ENCODE peak calls at places on chromosomes 6 and 20, in nine cellular contexts. P is osteoblast; I is cardiac muscle cell; F is CD8-positive, alpha-beta T cell; L is HTR-8/SVneo; S is SJSA1; H is HAP-1; O is T-helper 2 cell; N is activated CD4-positive, CD25-positive, alpha-beta regulatory T cell. G is an unnamed sample.

GRCh38 chr20:3679749-3680700 is 1.8 kb downstream of the ADAM33 start:
- DNase-seq in P (peak; percentile 98), I (no peak), F (no peak), L (peak; percentile 57), S (no peak), H (no peak), O (no peak), N (no peak), G (no peak)

GRCh38 chr6:169868458-169868857 is 117.0 kb downstream of the ERMARD start:
- DNase-seq in P (no peak), I (no peak), F (peak; percentile 49), L (no peak), S (no peak), H (no peak), O (no peak), N (no peak), G (no peak)

GRCh38 chr6:43247115-43247999 is 4.1 kb downstream of the TTBK1 start:
- DNase-seq in P (peak; percentile 99), I (peak; percentile 90), F (peak; percentile 78), L (peak; percentile 91), S (no peak), H (peak; percentile 71), O (peak; percentile 73), N (peak; percentile 64), G (peak; percentile 47)

GRCh38 chr6:28606424-28607391 is 81.0 kb downstream of the GPX5 start:
- DNase-seq in P (peak; percentile 91), I (peak; percentile 81), F (no peak), L (peak; percentile 88), S (peak; percentile 78), H (peak; percentile 88), O (no peak), N (no peak), G (peak; percentile 93)

GRCh38 chr20:1273366-1273765 is 7.3 kb downstream of the SNPH start:
- DNase-seq in P (no peak), I (no peak), F (no peak), L (no peak), S (no peak), H (no peak), O (no peak), N (no peak), G (no peak)

GRCh38 chr6:44162876-44163625 is 4.4 kb downstream of the CAPN11 start:
- DNase-seq in P (peak; percentile 54), I (no peak), F (no peak), L (no peak), S (peak; percentile 72), H (no peak), O (no peak), N (no peak), G (no peak)

GRCh38 chr6:17393335-17394191 is at the start of gene CAP2:
- DNase-seq in P (peak; percentile 94), I (peak; percentile 89), F (no peak), L (peak; percentile 72), S (peak; percentile 62), H (peak; percentile 82), O (no peak), N (no peak), G (no peak)

GRCh38 chr20:5100684-5101347 is 18.9 kb downstream of the PCNA start:
- DNase-seq in P (peak; percentile 73), I (peak; percentile 68), F (peak; percentile 78), L (peak; percentile 54), S (peak; percentile 27), H (peak; percentile 39), O (peak; percentile 56), N (peak; percentile 62), G (peak; percentile 75)

GRCh38 chr20:59318201-59318790 is 17.9 kb downstream of the EDN3 start:
- DNase-seq in P (no peak), I (no peak), F (no peak), L (no peak), S (no peak), H (no peak), O (no peak), N (no peak), G (no peak)

GRCh38 chr20:6074145-6074561 is 20.3 kb upstream of the LRRN4 start:
- DNase-seq in P (peak; percentile 11), I (peak; percentile 83), F (no peak), L (peak; percentile 25), S (no peak), H (no peak), O (no peak), N (no peak), G (peak; percentile 76)

GRCh38 chr20:3749689-3750639 is 17.5 kb downstream of the HSPA12B start:
- DNase-seq in P (peak; percentile 99), I (peak; percentile 63), F (no peak), L (no peak), S (no peak), H (no peak), O (no peak), N (no peak), G (no peak)

GRCh38 chr6:110689275-110689935 is 125.9 kb downstream of the CDK19 start:
- DNase-seq in P (no peak), I (no peak), F (no peak), L (no peak), S (no peak), H (no peak), O (no peak), N (no peak), G (no peak)

G was measured in OCI-M1.